ENCODE peak calls at places on chromosome 15, in nine cellular contexts. X, J, P, A, U, O, L, E and I are unnamed samples.
A peak's percentile ranks its signal among the peaks of the same experiment; 100 is the strongest.

GRCh38 chr15:85504739-85505676 is 124.6 kb downstream of the AKAP13 start:
- DNase-seq in X (no peak), J (peak; percentile 50), P (peak; percentile 16), A (peak; percentile 50), U (no peak), O (peak; percentile 74), L (peak; percentile 72), E (peak; percentile 40), I (peak; percentile 55)

GRCh38 chr15:69092159-69092558 is 68.3 kb upstream of the GLCE start:
- DNase-seq in X (no peak), J (no peak), P (no peak), A (peak; percentile 37), U (no peak), O (no peak), L (no peak), E (no peak), I (no peak)

GRCh38 chr15:65790692-65791334 is 1.3 kb downstream of the DENND4A start:
- DNase-seq in X (no peak), J (no peak), P (no peak), A (no peak), U (no peak), O (peak; percentile 14), L (no peak), E (no peak), I (peak; percentile 17)

GRCh38 chr15:68334661-68335124 is 57.1 kb downstream of the FEM1B start:
- DNase-seq in X (no peak), J (no peak), P (no peak), A (no peak), U (no peak), O (no peak), L (no peak), E (no peak), I (no peak)

GRCh38 chr15:67156834-67157233 is 91.4 kb downstream of the SMAD3 start:
- DNase-seq in X (no peak), J (no peak), P (no peak), A (no peak), U (no peak), O (no peak), L (no peak), E (no peak), I (no peak)

GRCh38 chr15:72117448-72117697 is 577 bp downstream of the MYO9A start:
- DNase-seq in X (peak; percentile 91), J (peak; percentile 78), P (no peak), A (peak; percentile 79), U (peak; percentile 86), O (peak; percentile 85), L (peak; percentile 75), E (peak; percentile 54), I (no peak)

GRCh38 chr15:94004697-94005096 is 226.7 kb upstream of the MCTP2 start:
- DNase-seq in X (no peak), J (no peak), P (no peak), A (no peak), U (peak; percentile 48), O (peak; percentile 43), L (peak; percentile 64), E (no peak), I (no peak)

GRCh38 chr15:51307811-51308210 is 30.6 kb downstream of the CYP19A1 start:
- DNase-seq in X (no peak), J (no peak), P (no peak), A (no peak), U (no peak), O (no peak), L (no peak), E (no peak), I (no peak)

GRCh38 chr15:57827021-57827420 is 120.5 kb downstream of the POLR2M start:
- DNase-seq in X (no peak), J (no peak), P (no peak), A (no peak), U (no peak), O (no peak), L (no peak), E (no peak), I (no peak)

GRCh38 chr15:40087991-40088928 is 20.4 kb downstream of the BMF start:
- DNase-seq in X (no peak), J (no peak), P (no peak), A (no peak), U (peak; percentile 69), O (peak; percentile 78), L (peak; percentile 59), E (no peak), I (no peak)

GRCh38 chr15:81062937-81063336 is 62.2 kb downstream of the TLNRD1 start:
- DNase-seq in X (no peak), J (no peak), P (no peak), A (no peak), U (no peak), O (no peak), L (no peak), E (no peak), I (no peak)

GRCh38 chr15:63277893-63278505 is 594 bp downstream of the APH1B start:
- DNase-seq in X (no peak), J (no peak), P (no peak), A (no peak), U (no peak), O (peak; percentile 49), L (peak; percentile 43), E (no peak), I (no peak)

GRCh38 chr15:61383421-61383820 is 154.3 kb upstream of the RORA start:
- DNase-seq in X (no peak), J (no peak), P (no peak), A (peak; percentile 86), U (no peak), O (no peak), L (no peak), E (no peak), I (no peak)

GRCh38 chr15:89113263-89113662 is 25.0 kb downstream of the ABHD2 start:
- DNase-seq in X (no peak), J (no peak), P (no peak), A (no peak), U (no peak), O (no peak), L (no peak), E (no peak), I (no peak)

GRCh38 chr15:74383695-74384565 is 16.5 kb upstream of the CYP11A1 start:
- DNase-seq in X (no peak), J (no peak), P (no peak), A (no peak), U (no peak), O (peak; percentile 50), L (no peak), E (peak; percentile 73), I (no peak)

GRCh38 chr15:27587810-27588209 is 511.3 kb downstream of the OCA2 start:
- DNase-seq in X (no peak), J (peak; percentile 12), P (peak; percentile 48), A (no peak), U (no peak), O (peak; percentile 22), L (no peak), E (no peak), I (no peak)

GRCh38 chr15:93171476-93171875 is 82.5 kb upstream of the RGMA start:
- DNase-seq in X (no peak), J (no peak), P (no peak), A (no peak), U (no peak), O (no peak), L (no peak), E (no peak), I (no peak)

GRCh38 chr15:56307180-56307579 is 58.0 kb upstream of the TEX9 start:
- DNase-seq in X (no peak), J (no peak), P (peak; percentile 92), A (no peak), U (no peak), O (no peak), L (no peak), E (no peak), I (no peak)

GRCh38 chr15:73927476-73928240 is 1.4 kb downstream of the LOXL1 start:
- DNase-seq in X (peak; percentile 84), J (peak; percentile 73), P (peak; percentile 52), A (no peak), U (peak; percentile 60), O (peak; percentile 83), L (peak; percentile 54), E (peak; percentile 75), I (peak; percentile 64)

GRCh38 chr15:31511707-31512310 is 185.2 kb downstream of the KLF13 start:
- DNase-seq in X (no peak), J (no peak), P (no peak), A (no peak), U (no peak), O (no peak), L (no peak), E (peak; percentile 18), I (no peak)

GRCh38 chr15:80455051-80455648 is 51.0 kb downstream of the ARNT2 start:
- DNase-seq in X (no peak), J (no peak), P (no peak), A (no peak), U (no peak), O (no peak), L (no peak), E (no peak), I (no peak)

GRCh38 chr15:48017747-48018146 is 103.0 kb upstream of the SLC24A5 start:
- DNase-seq in X (no peak), J (no peak), P (no peak), A (no peak), U (no peak), O (no peak), L (no peak), E (no peak), I (no peak)

GRCh38 chr15:65540314-65540713 is 10.1 kb downstream of the HACD3 start:
- DNase-seq in X (no peak), J (no peak), P (no peak), A (no peak), U (no peak), O (no peak), L (no peak), E (no peak), I (no peak)

GRCh38 chr15:40358492-40359353 is 704 bp downstream of the DISP2 start:
- DNase-seq in X (no peak), J (no peak), P (no peak), A (no peak), U (no peak), O (no peak), L (no peak), E (no peak), I (peak; percentile 32)

GRCh38 chr15:100373942-100374341 is 32.2 kb upstream of the ADAMTS17 start:
- DNase-seq in X (no peak), J (no peak), P (no peak), A (no peak), U (no peak), O (no peak), L (peak; percentile 32), E (no peak), I (no peak)

GRCh38 chr15:90421527-90421926 is 33.5 kb downstream of the IQGAP1 start:
- DNase-seq in X (no peak), J (no peak), P (no peak), A (no peak), U (no peak), O (no peak), L (no peak), E (no peak), I (no peak)

GRCh38 chr15:31078461-31078860 is 23.1 kb downstream of the TRPM1 start:
- DNase-seq in X (no peak), J (no peak), P (no peak), A (no peak), U (no peak), O (no peak), L (no peak), E (no peak), I (no peak)

GRCh38 chr15:35481064-35481463 is 64.9 kb downstream of the DPH6 start:
- DNase-seq in X (no peak), J (no peak), P (no peak), A (no peak), U (no peak), O (no peak), L (no peak), E (no peak), I (no peak)

GRCh38 chr15:29058903-29059539 is 173.2 kb downstream of the APBA2 start:
- DNase-seq in X (no peak), J (no peak), P (no peak), A (no peak), U (no peak), O (no peak), L (no peak), E (no peak), I (no peak)

GRCh38 chr15:46297766-46298165 is 662.9 kb downstream of the SQOR start:
- DNase-seq in X (no peak), J (no peak), P (no peak), A (no peak), U (no peak), O (no peak), L (no peak), E (no peak), I (no peak)

GRCh38 chr15:69141286-69141701 is 19.1 kb upstream of the GLCE start:
- DNase-seq in X (no peak), J (no peak), P (no peak), A (no peak), U (no peak), O (peak; percentile 46), L (no peak), E (no peak), I (no peak)